ENCODE peak calls at places on chromosome 3, in five cellular contexts. D is astrocyte, B is neural progenitor cell, X is HCT116, I is fibroblast of lung. P is an unnamed sample.

GRCh38 chr3:32591960-32592462 is 21.4 kb upstream of the DYNC1LI1 start:
- DNase-seq in B (peak), D (no peak), X (no peak), I (no peak), P (no peak)

GRCh38 chr3:196047391-196048030 is 34.4 kb downstream of the TFRC start:
- DNase-seq in D (no peak), B (no peak), X (no peak), I (no peak), P (no peak)

GRCh38 chr3:122560680-122561079 is 3.4 kb downstream of the PARP9 start:
- DNase-seq in I (peak), X (peak), D (peak), B (peak), P (peak)

GRCh38 chr3:88742066-88742465 is 365.4 kb upstream of the EPHA3 start:
- DNase-seq in B (no peak), I (peak), X (no peak), D (peak), P (no peak)

GRCh38 chr3:42745776-42746454 is 27.1 kb downstream of the CCDC13 start:
- DNase-seq in I (no peak), X (no peak), B (no peak), D (no peak), P (no peak)

GRCh38 chr3:166322394-166322793 is 485.2 kb upstream of the BCHE start:
- DNase-seq in I (no peak), B (no peak), D (no peak), X (no peak), P (no peak)

GRCh38 chr3:13902648-13903238 is 22.9 kb upstream of the WNT7A start:
- DNase-seq in D (no peak), I (no peak), X (no peak), B (no peak), P (no peak)

GRCh38 chr3:128323206-128324081 is 143.2 kb downstream of the DNAJB8 start:
- DNase-seq in D (no peak), I (no peak), X (no peak), B (no peak), P (no peak)

GRCh38 chr3:134056464-134056891 is 26.8 kb upstream of the SLCO2A1 start:
- DNase-seq in B (no peak), D (no peak), X (no peak), I (peak), P (no peak)

GRCh38 chr3:128435561-128435960 is 31.1 kb downstream of the DNAJB8 start:
- DNase-seq in D (no peak), B (no peak), I (no peak), X (no peak), P (no peak)

GRCh38 chr3:10855083-10855870 is 39.2 kb downstream of the SLC6A11 start:
- DNase-seq in B (no peak), I (no peak), D (no peak), X (no peak), P (no peak)

GRCh38 chr3:5690490-5690889 is 503.0 kb downstream of the EDEM1 start:
- DNase-seq in B (no peak), X (no peak), I (no peak), D (no peak), P (no peak)

GRCh38 chr3:100602506-100603444 is 6.6 kb upstream of the ADGRG7 start:
- DNase-seq in B (no peak), X (peak), D (peak), I (peak), P (peak)

GRCh38 chr3:45817788-45818523 is 21.6 kb upstream of the SLC6A20 start:
- DNase-seq in D (peak), B (no peak), X (peak), I (peak), P (peak)
- H3K4me2 ChIP-seq in D (peak), B (no peak), X (peak), I (peak), P (peak)

GRCh38 chr3:49563040-49563578 is 8.8 kb downstream of the BSN start:
- DNase-seq in I (no peak), X (no peak), B (no peak), D (no peak), P (no peak)
- TF ChIP-seq CTCF in I (no peak), X (peak), B (peak), D (no peak), P (no peak)

GRCh38 chr3:94026623-94027022 is 1.8 kb downstream of the STX19 start:
- DNase-seq in X (no peak), I (no peak), B (no peak), D (no peak), P (no peak)

GRCh38 chr3:94024385-94024784 is 4.0 kb downstream of the STX19 start:
- DNase-seq in D (peak), B (no peak), I (peak), X (no peak), P (no peak)

GRCh38 chr3:94032187-94032586 is 3.8 kb upstream of the STX19 start:
- DNase-seq in I (peak), B (no peak), D (peak), X (no peak), P (no peak)

GRCh38 chr3:94028093-94028837 is at the start of gene STX19:
- DNase-seq in I (no peak), D (no peak), X (peak), B (no peak), P (no peak)
- H3K4me3 ChIP-seq in I (no peak), D (no peak), X (no peak), B (no peak), P (no peak)

GRCh38 chr3:141370065-141370533 is 1.8 kb downstream of the ZBTB38 start:
- DNase-seq in B (peak), X (peak), I (peak), D (peak), P (peak)
- H3K4me2 ChIP-seq in B (no peak), X (peak), I (peak), D (peak), P (peak)

DNA sequence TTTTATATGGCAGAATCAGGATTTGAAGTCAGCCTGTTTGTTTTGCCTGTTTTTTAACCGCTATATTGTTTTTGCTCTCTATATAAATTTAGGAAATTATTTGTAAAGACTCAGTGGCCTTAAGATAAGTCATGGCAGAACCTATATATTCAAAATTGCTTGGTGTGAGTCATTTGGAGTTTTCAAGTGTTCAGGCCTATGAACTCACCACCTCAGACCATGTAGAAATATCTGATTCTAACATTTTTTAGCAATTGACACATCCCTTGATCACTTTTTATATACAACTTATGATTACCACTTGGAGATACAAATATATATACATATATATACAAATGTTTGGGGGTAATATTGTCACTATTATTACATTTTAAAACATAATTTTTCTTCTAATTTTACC is 95.7 kb downstream of the VGLL3 start:
- DNase-seq in X (no peak), I (peak), B (no peak), D (no peak), P (no peak)
- TF ChIP-seq CTCF in X (no peak), I (no peak), B (no peak), D (no peak), P (no peak)

DNA sequence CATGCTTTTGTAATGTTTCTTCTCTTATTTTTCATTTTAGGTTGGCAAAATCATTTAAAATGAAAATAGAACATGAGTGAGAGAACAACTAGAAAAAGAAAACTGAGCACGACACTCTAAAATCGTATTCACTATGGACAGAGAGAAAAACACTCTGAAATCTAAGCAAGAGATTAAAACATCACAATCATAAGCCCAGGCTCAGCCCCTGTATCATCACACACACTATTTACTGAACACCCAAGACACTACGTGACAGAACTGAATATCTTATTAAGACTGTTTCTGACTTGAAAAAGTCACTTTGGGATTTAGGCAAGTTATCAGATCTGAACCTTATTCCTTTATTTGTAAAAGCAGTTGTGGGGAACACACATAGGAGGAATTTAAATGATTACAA is 82.6 kb upstream of the PLXND1 start:
- DNase-seq in D (no peak), I (no peak), B (no peak), X (no peak), P (no peak)
- H3K4me3 ChIP-seq in D (no peak), I (no peak), B (peak), X (no peak), P (no peak)

GRCh38 chr3:190048831-190049541 is 71.7 kb downstream of the P3H2 start:
- DNase-seq in D (peak), X (no peak), I (peak), B (no peak), P (no peak)
- H3K4me2 ChIP-seq in D (peak), X (no peak), I (peak), B (no peak), P (no peak)

GRCh38 chr3:53665606-53666005 is 171.2 kb downstream of the CACNA1D start:
- DNase-seq in I (no peak), X (no peak), B (no peak), D (no peak), P (no peak)

GRCh38 chr3:53671192-53672021 is 174.8 kb downstream of the CHDH start:
- DNase-seq in D (no peak), I (no peak), X (no peak), B (no peak), P (no peak)

GRCh38 chr3:53672987-53673386 is 173.2 kb downstream of the CHDH start:
- DNase-seq in X (no peak), D (no peak), I (no peak), B (no peak), P (no peak)

GRCh38 chr3:53666026-53666425 is 171.6 kb downstream of the CACNA1D start:
- DNase-seq in X (no peak), B (no peak), D (no peak), I (no peak), P (no peak)

GRCh38 chr3:53668872-53669271 is 174.5 kb downstream of the CACNA1D start:
- DNase-seq in I (no peak), B (peak), X (peak), D (no peak), P (no peak)
- TF ChIP-seq CTCF in I (peak), B (peak), X (peak), D (peak), P (peak)

DNA sequence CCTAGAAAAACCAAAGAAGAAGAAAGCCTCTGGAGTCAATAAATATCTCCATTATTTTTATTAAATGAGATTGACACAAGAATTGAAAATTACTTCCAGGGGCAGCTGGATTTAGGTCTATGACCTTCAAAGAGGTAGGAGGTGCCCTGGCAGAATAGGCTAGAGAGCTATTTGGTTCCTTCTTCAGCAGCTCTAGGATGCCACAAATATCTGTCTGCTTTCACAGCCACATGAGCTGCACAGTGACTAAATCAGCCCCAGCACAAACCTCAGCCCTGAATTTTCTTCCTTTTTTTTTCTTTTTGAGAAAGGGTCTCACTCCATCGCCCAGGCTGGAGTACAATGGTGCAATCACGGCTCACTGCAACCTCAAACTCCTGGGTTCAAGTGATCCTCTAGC is 223.5 kb downstream of the ABHD5 start:
- DNase-seq in D (no peak), X (no peak), B (no peak), I (no peak), P (no peak)
- H3K4me3 ChIP-seq in D (no peak), X (no peak), B (no peak), I (no peak), P (no peak)

GRCh38 chr3:187015903-187016638 is 85.7 kb downstream of the ST6GAL1 start:
- DNase-seq in D (no peak), X (no peak), I (no peak), B (no peak), P (no peak)
- H3K4me2 ChIP-seq in D (no peak), X (no peak), I (no peak), B (no peak), P (no peak)